ENCODE peak calls at places on chromosome 11, in eight cellular contexts. One of them, this sample, is unnamed.

GRCh38 chr11:2194877-2195755 is 23.5 kb upstream of the TH start:
- DNase-seq in activated T-helper 1 cell treated with Interleukin-2 at 50 U/mL for 16 hours: peak; percentile 19
- DNase-seq in germinal center: peak; percentile 53
- DNase-seq in activated CD8-positive, alpha-beta memory T cell treated with anti-CD3 and anti-CD28 coated beads for 24 hours: peak; percentile 84
- DNase-seq in NAMALWA: peak; percentile 60
- DNase-seq in NCI-H510A treated with DMSO at 0.1 percent for 48 hours: no peak
- DNase-seq in A549: peak; percentile 62
- DNase-seq in HuH-7.5: peak; percentile 65
- DNase-seq in this sample: peak; percentile 61

GRCh38 chr11:119147604-119148333 is 1.1 kb upstream of the ABCG4 start:
- DNase-seq in activated T-helper 1 cell treated with Interleukin-2 at 50 U/mL for 16 hours: no peak
- DNase-seq in NCI-H510A treated with DMSO at 0.1 percent for 48 hours: no peak
- DNase-seq in NAMALWA: no peak
- DNase-seq in activated CD8-positive, alpha-beta memory T cell treated with anti-CD3 and anti-CD28 coated beads for 24 hours: no peak
- DNase-seq in HuH-7.5: no peak
- DNase-seq in germinal center: no peak
- DNase-seq in A549: no peak
- DNase-seq in this sample: no peak

GRCh38 chr11:69943066-69943465 is 123.8 kb upstream of the FGF3 start:
- DNase-seq in germinal center: no peak
- DNase-seq in NAMALWA: no peak
- DNase-seq in activated T-helper 1 cell treated with Interleukin-2 at 50 U/mL for 16 hours: no peak
- DNase-seq in HuH-7.5: peak; percentile 58
- DNase-seq in A549: peak; percentile 35
- DNase-seq in NCI-H510A treated with DMSO at 0.1 percent for 48 hours: no peak
- DNase-seq in activated CD8-positive, alpha-beta memory T cell treated with anti-CD3 and anti-CD28 coated beads for 24 hours: no peak
- DNase-seq in this sample: no peak

GRCh38 chr11:77130763-77131513 is 2.9 kb downstream of the MYO7A start:
- DNase-seq in NCI-H510A treated with DMSO at 0.1 percent for 48 hours: no peak
- DNase-seq in germinal center: no peak
- DNase-seq in NAMALWA: no peak
- DNase-seq in activated CD8-positive, alpha-beta memory T cell treated with anti-CD3 and anti-CD28 coated beads for 24 hours: no peak
- DNase-seq in activated T-helper 1 cell treated with Interleukin-2 at 50 U/mL for 16 hours: no peak
- DNase-seq in HuH-7.5: peak; percentile 74
- DNase-seq in A549: no peak
- DNase-seq in this sample: no peak

GRCh38 chr11:74004694-74005615 is 3.9 kb downstream of the UCP3 start:
- DNase-seq in NAMALWA: peak; percentile 24
- DNase-seq in HuH-7.5: no peak
- DNase-seq in germinal center: no peak
- DNase-seq in activated CD8-positive, alpha-beta memory T cell treated with anti-CD3 and anti-CD28 coated beads for 24 hours: peak; percentile 85
- DNase-seq in A549: no peak
- DNase-seq in NCI-H510A treated with DMSO at 0.1 percent for 48 hours: peak; percentile 24
- DNase-seq in activated T-helper 1 cell treated with Interleukin-2 at 50 U/mL for 16 hours: peak; percentile 76
- DNase-seq in this sample: no peak

GRCh38 chr11:124080319-124081001 is 34.8 kb upstream of the VWA5A start:
- DNase-seq in activated T-helper 1 cell treated with Interleukin-2 at 50 U/mL for 16 hours: no peak
- DNase-seq in HuH-7.5: no peak
- DNase-seq in A549: no peak
- DNase-seq in NCI-H510A treated with DMSO at 0.1 percent for 48 hours: no peak
- DNase-seq in germinal center: no peak
- DNase-seq in activated CD8-positive, alpha-beta memory T cell treated with anti-CD3 and anti-CD28 coated beads for 24 hours: no peak
- DNase-seq in NAMALWA: no peak
- DNase-seq in this sample: no peak

GRCh38 chr11:13160302-13160701 is 117.3 kb upstream of the BMAL1 start:
- DNase-seq in NAMALWA: no peak
- DNase-seq in A549: no peak
- DNase-seq in activated T-helper 1 cell treated with Interleukin-2 at 50 U/mL for 16 hours: no peak
- DNase-seq in NCI-H510A treated with DMSO at 0.1 percent for 48 hours: no peak
- DNase-seq in HuH-7.5: no peak
- DNase-seq in activated CD8-positive, alpha-beta memory T cell treated with anti-CD3 and anti-CD28 coated beads for 24 hours: no peak
- DNase-seq in germinal center: no peak
- DNase-seq in this sample: no peak

GRCh38 chr11:11842426-11843008 is 745 bp downstream of the USP47 start:
- DNase-seq in NCI-H510A treated with DMSO at 0.1 percent for 48 hours: peak; percentile 36
- DNase-seq in A549: peak; percentile 66
- DNase-seq in NAMALWA: peak; percentile 88
- DNase-seq in HuH-7.5: peak; percentile 36
- DNase-seq in germinal center: peak; percentile 49
- DNase-seq in activated CD8-positive, alpha-beta memory T cell treated with anti-CD3 and anti-CD28 coated beads for 24 hours: no peak
- DNase-seq in activated T-helper 1 cell treated with Interleukin-2 at 50 U/mL for 16 hours: peak; percentile 24
- DNase-seq in this sample: no peak

GRCh38 chr11:8110396-8110795 is 29.4 kb downstream of the TUB start:
- DNase-seq in A549: no peak
- DNase-seq in germinal center: no peak
- DNase-seq in NCI-H510A treated with DMSO at 0.1 percent for 48 hours: no peak
- DNase-seq in activated T-helper 1 cell treated with Interleukin-2 at 50 U/mL for 16 hours: no peak
- DNase-seq in NAMALWA: no peak
- DNase-seq in HuH-7.5: no peak
- DNase-seq in activated CD8-positive, alpha-beta memory T cell treated with anti-CD3 and anti-CD28 coated beads for 24 hours: no peak
- DNase-seq in this sample: no peak

GRCh38 chr11:104736503-104736902 is 161.8 kb downstream of the CASP12 start:
- DNase-seq in activated CD8-positive, alpha-beta memory T cell treated with anti-CD3 and anti-CD28 coated beads for 24 hours: no peak
- DNase-seq in NAMALWA: peak; percentile 2
- DNase-seq in activated T-helper 1 cell treated with Interleukin-2 at 50 U/mL for 16 hours: no peak
- DNase-seq in HuH-7.5: no peak
- DNase-seq in NCI-H510A treated with DMSO at 0.1 percent for 48 hours: no peak
- DNase-seq in A549: no peak
- DNase-seq in germinal center: no peak
- DNase-seq in this sample: no peak

GRCh38 chr11:5522308-5522707 is 5.8 kb upstream of the UBQLNL start:
- DNase-seq in NAMALWA: no peak
- DNase-seq in germinal center: no peak
- DNase-seq in HuH-7.5: no peak
- DNase-seq in activated CD8-positive, alpha-beta memory T cell treated with anti-CD3 and anti-CD28 coated beads for 24 hours: no peak
- DNase-seq in NCI-H510A treated with DMSO at 0.1 percent for 48 hours: no peak
- DNase-seq in activated T-helper 1 cell treated with Interleukin-2 at 50 U/mL for 16 hours: no peak
- DNase-seq in A549: no peak
- DNase-seq in this sample: no peak

GRCh38 chr11:61654397-61654829 is 25.8 kb upstream of the DAGLA start:
- DNase-seq in germinal center: no peak
- DNase-seq in activated CD8-positive, alpha-beta memory T cell treated with anti-CD3 and anti-CD28 coated beads for 24 hours: no peak
- DNase-seq in A549: no peak
- DNase-seq in activated T-helper 1 cell treated with Interleukin-2 at 50 U/mL for 16 hours: no peak
- DNase-seq in HuH-7.5: no peak
- DNase-seq in NAMALWA: no peak
- DNase-seq in NCI-H510A treated with DMSO at 0.1 percent for 48 hours: no peak
- DNase-seq in this sample: no peak

GRCh38 chr11:125180413-125181305 is 16.1 kb downstream of the PKNOX2 start:
- DNase-seq in NAMALWA: no peak
- DNase-seq in A549: no peak
- DNase-seq in activated CD8-positive, alpha-beta memory T cell treated with anti-CD3 and anti-CD28 coated beads for 24 hours: no peak
- DNase-seq in HuH-7.5: no peak
- DNase-seq in NCI-H510A treated with DMSO at 0.1 percent for 48 hours: no peak
- DNase-seq in activated T-helper 1 cell treated with Interleukin-2 at 50 U/mL for 16 hours: no peak
- DNase-seq in germinal center: no peak
- DNase-seq in this sample: no peak